ENCODE peak calls at places on chromosomes 1 and 21, in nine cellular contexts. F, J, G, L, Y, T, C, P and H are unnamed samples.

GRCh38 chr1:63928197-63929105 is 154.6 kb downstream of the ROR1 start:
- DNase-seq in F (no peak), J (no peak), G (no peak), L (no peak), Y (no peak), T (no peak), C (no peak), P (no peak), H (peak)

GRCh38 chr1:43232071-43232470 is 37.7 kb upstream of the TMEM125 start:
- DNase-seq in F (no peak), J (no peak), G (peak), L (no peak), Y (peak), T (no peak), C (no peak), P (peak), H (no peak)

GRCh38 chr1:112975336-112975735 is 19.3 kb upstream of the SLC16A1 start:
- DNase-seq in F (no peak), J (no peak), G (no peak), L (no peak), Y (no peak), T (no peak), C (no peak), P (no peak), H (no peak)

GRCh38 chr1:10380594-10381275 is 18.1 kb upstream of the PGD start:
- DNase-seq in F (no peak), J (peak), G (peak), L (no peak), Y (peak), T (no peak), C (no peak), P (peak), H (no peak)

GRCh38 chr1:63148825-63149645 is 173.3 kb upstream of the FOXD3 start:
- DNase-seq in F (peak), J (peak), G (peak), L (peak), Y (peak), T (no peak), C (peak), P (peak), H (no peak)

GRCh38 chr21:36069713-36070573 is at the start of gene CBR1:
- DNase-seq in F (peak), J (peak), G (peak), L (peak), Y (peak), T (peak), C (peak), P (peak), H (peak)

GRCh38 chr1:80445021-80445420 is 1355.7 kb upstream of the ADGRL2 start:
- DNase-seq in F (no peak), J (no peak), G (peak), L (no peak), Y (no peak), T (no peak), C (no peak), P (no peak), H (no peak)

GRCh38 chr1:66925944-66926343 is 1.2 kb downstream of the MIER1 start:
- DNase-seq in F (no peak), J (no peak), G (no peak), L (peak), Y (peak), T (no peak), C (no peak), P (no peak), H (no peak)

GRCh38 chr1:17629460-17629859 is 90.0 kb downstream of the ARHGEF10L start:
- DNase-seq in F (peak), J (no peak), G (no peak), L (no peak), Y (no peak), T (no peak), C (no peak), P (no peak), H (no peak)

GRCh38 chr1:245735831-245736530 is 581.2 kb downstream of the KIF26B start:
- DNase-seq in F (no peak), J (no peak), G (peak), L (no peak), Y (no peak), T (no peak), C (no peak), P (no peak), H (no peak)

GRCh38 chr1:938711-939504 is 15.2 kb downstream of the SAMD11 start:
- DNase-seq in F (no peak), J (no peak), G (no peak), L (no peak), Y (no peak), T (no peak), C (no peak), P (peak), H (no peak)

GRCh38 chr1:54551891-54552290 is 3.9 kb downstream of the ACOT11 start:
- DNase-seq in F (no peak), J (no peak), G (no peak), L (no peak), Y (no peak), T (no peak), C (no peak), P (no peak), H (no peak)

GRCh38 chr1:230117694-230118093 is 50.7 kb downstream of the GALNT2 start:
- DNase-seq in F (no peak), J (no peak), G (no peak), L (no peak), Y (no peak), T (no peak), C (no peak), P (no peak), H (no peak)

GRCh38 chr21:31623664-31624063 is 35.8 kb upstream of the SOD1 start:
- DNase-seq in F (no peak), J (no peak), G (no peak), L (no peak), Y (no peak), T (no peak), C (no peak), P (no peak), H (no peak)

GRCh38 chr1:14924012-14924452 is 229.5 kb upstream of the TMEM51 start:
- DNase-seq in F (peak), J (peak), G (peak), L (peak), Y (peak), T (no peak), C (no peak), P (peak), H (peak)

GRCh38 chr1:176466514-176466913 is 3.5 kb downstream of the PAPPA2 start:
- DNase-seq in F (no peak), J (no peak), G (peak), L (no peak), Y (peak), T (no peak), C (peak), P (peak), H (no peak)

GRCh38 chr1:44031051-44031899 is at the start of gene SLC6A9:
- DNase-seq in F (no peak), J (no peak), G (peak), L (peak), Y (peak), T (peak), C (no peak), P (peak), H (peak)

GRCh38 chr1:50368179-50369007 is 54.9 kb downstream of the DMRTA2 start:
- DNase-seq in F (no peak), J (no peak), G (peak), L (peak), Y (peak), T (no peak), C (peak), P (peak), H (peak)

GRCh38 chr1:35223109-35223630 is 30.2 kb upstream of the SFPQ start:
- DNase-seq in F (no peak), J (no peak), G (no peak), L (no peak), Y (no peak), T (no peak), C (no peak), P (no peak), H (no peak)

GRCh38 chr1:237677979-237678378 is 212.7 kb downstream of the ZP4 start:
- DNase-seq in F (no peak), J (no peak), G (peak), L (peak), Y (peak), T (no peak), C (peak), P (peak), H (no peak)

GRCh38 chr1:240242601-240243144 is 151.0 kb downstream of the FMN2 start:
- DNase-seq in F (no peak), J (no peak), G (no peak), L (peak), Y (no peak), T (no peak), C (no peak), P (peak), H (no peak)

GRCh38 chr1:171434717-171435346 is 50.5 kb upstream of the PRRC2C start:
- DNase-seq in F (peak), J (no peak), G (peak), L (no peak), Y (peak), T (no peak), C (peak), P (peak), H (no peak)

GRCh38 chr1:33433509-33434362 is 2.8 kb upstream of the PHC2 start:
- DNase-seq in F (peak), J (no peak), G (peak), L (no peak), Y (peak), T (no peak), C (no peak), P (peak), H (no peak)

GRCh38 chr1:43383449-43383848 is 6.2 kb downstream of the MED8 start:
- DNase-seq in F (no peak), J (peak), G (no peak), L (peak), Y (no peak), T (no peak), C (no peak), P (no peak), H (no peak)

GRCh38 chr1:212980123-212980800 is 29.9 kb downstream of the VASH2 start:
- DNase-seq in F (no peak), J (no peak), G (no peak), L (peak), Y (no peak), T (no peak), C (no peak), P (no peak), H (no peak)

GRCh38 chr1:201119206-201119814 is 7.1 kb upstream of the CACNA1S start:
- DNase-seq in F (peak), J (no peak), G (no peak), L (peak), Y (peak), T (peak), C (no peak), P (peak), H (no peak)

GRCh38 chr1:55443175-55443933 is 228.2 kb upstream of the USP24 start:
- DNase-seq in F (peak), J (peak), G (peak), L (no peak), Y (peak), T (no peak), C (no peak), P (peak), H (peak)

GRCh38 chr1:155127105-155127671 is 488 bp upstream of the EFNA1 start:
- DNase-seq in F (no peak), J (peak), G (peak), L (peak), Y (peak), T (no peak), C (peak), P (peak), H (peak)